ENCODE peak calls at places on chromosomes 5 and 9, in ten cellular contexts. D is CD8-positive, alpha-beta memory T cell; Z is fibroblast of lung; T is PC-9; H is esophagus squamous epithelium; R is right atrium auricular region; S is MM.1S; J is psoas muscle; V is WERI-Rb-1; C is heart left ventricle. G is an unnamed sample.

GRCh38 chr9:115643948-115644727 is 509.5 kb upstream of the PAPPA start:
- DNase-seq in D (no peak), Z (no peak), T (no peak), H (no peak), R (no peak), S (no peak), J (no peak), V (no peak), C (no peak), G (no peak)

GRCh38 chr5:64646169-64646568 is 44.1 kb upstream of the SHISAL2B start:
- DNase-seq in D (no peak), Z (no peak), T (no peak), H (no peak), R (no peak), S (no peak), J (no peak), V (no peak), C (no peak), G (no peak)

GRCh38 chr5:155070781-155071180 is 57.2 kb downstream of the KIF4B start:
- DNase-seq in D (no peak), Z (no peak), T (no peak), H (no peak), R (no peak), S (no peak), J (no peak), V (no peak), C (no peak), G (no peak)

GRCh38 chr5:147576646-147577535 is 67.0 kb upstream of the DPYSL3 start:
- DNase-seq in D (no peak), Z (peak), T (peak), H (no peak), R (no peak), S (peak), J (peak), V (peak), C (peak), G (peak)

GRCh38 chr5:168978500-168978899 is 322.4 kb downstream of the SLIT3 start:
- DNase-seq in D (no peak), Z (no peak), T (no peak), H (no peak), R (no peak), S (no peak), J (no peak), V (no peak), C (no peak), G (no peak)

GRCh38 chr5:141521244-141521781 is 32.4 kb downstream of the PCDHGC5 start:
- DNase-seq in D (no peak), Z (peak), T (peak), H (no peak), R (no peak), S (no peak), J (no peak), V (no peak), C (peak), G (no peak)

GRCh38 chr9:135370411-135371375 is 108.9 kb upstream of the PPP1R26 start:
- DNase-seq in D (no peak), Z (no peak), T (no peak), H (no peak), R (no peak), S (no peak), J (no peak), V (no peak), C (no peak), G (no peak)

GRCh38 chr5:9207820-9208418 is 338.0 kb downstream of the SEMA5A start:
- DNase-seq in D (no peak), Z (peak), T (no peak), H (no peak), R (no peak), S (peak), J (no peak), V (no peak), C (no peak), G (peak)

DNA sequence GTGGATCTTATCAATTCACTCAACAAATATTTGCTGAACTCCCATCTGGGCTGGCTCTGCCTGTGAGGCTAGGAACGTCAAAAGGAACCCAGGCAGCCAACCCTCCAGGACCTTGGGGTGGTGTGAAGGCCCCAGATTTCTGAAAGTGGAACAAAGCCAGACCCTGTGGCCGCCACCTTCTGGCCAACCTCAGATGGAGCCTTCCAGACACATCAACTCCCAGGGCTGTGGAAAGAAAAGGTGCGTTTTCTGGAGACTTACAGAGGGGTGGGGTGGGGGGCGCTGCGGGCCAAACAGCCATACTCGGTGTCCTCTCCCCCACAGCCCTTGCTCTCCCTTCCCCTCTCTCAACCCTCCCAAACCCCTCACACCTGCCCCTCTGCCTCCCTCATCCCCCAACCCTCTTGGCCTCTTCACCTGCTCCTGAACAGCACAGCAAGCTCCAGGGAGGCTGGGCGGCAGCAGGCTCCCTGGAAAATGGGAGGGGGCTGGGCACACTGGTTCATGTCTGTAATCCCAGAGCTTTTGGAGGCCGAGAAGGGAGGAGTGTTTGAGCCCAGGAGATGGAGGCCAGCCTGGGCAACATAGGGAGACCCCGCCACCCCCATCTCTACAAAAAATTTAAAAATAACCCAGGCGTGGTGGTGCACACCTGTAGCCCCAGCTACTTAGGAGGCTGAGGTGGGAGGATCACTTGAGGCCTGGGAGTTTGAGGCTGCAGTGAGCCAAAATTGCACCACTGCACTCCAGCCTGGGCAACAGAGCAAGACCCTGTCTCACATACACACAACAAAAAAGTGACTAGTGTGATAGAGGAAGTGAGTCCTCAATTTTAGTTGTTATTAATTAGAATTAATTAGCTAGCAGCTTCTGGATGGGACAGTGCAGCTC is 45.0 kb upstream of the PRRC2B start:
- DNase-seq in D (no peak), Z (no peak), T (no peak), H (no peak), R (no peak), S (no peak), J (no peak), V (peak), C (no peak), G (no peak)
- H3K4me3 ChIP-seq in D (no peak), Z (no peak), T (no peak), H (no peak), R (no peak), S (no peak), J (no peak), V (no peak), C (no peak), G (no peak)

GRCh38 chr5:51881901-51882300 is 498.7 kb downstream of the ISL1 start:
- DNase-seq in D (no peak), Z (no peak), T (no peak), H (no peak), R (no peak), S (no peak), J (no peak), V (no peak), C (no peak), G (no peak)
- H3K4me3 ChIP-seq in D (no peak), Z (no peak), T (no peak), H (no peak), R (no peak), S (no peak), J (no peak), V (no peak), C (no peak), G (no peak)

DNA sequence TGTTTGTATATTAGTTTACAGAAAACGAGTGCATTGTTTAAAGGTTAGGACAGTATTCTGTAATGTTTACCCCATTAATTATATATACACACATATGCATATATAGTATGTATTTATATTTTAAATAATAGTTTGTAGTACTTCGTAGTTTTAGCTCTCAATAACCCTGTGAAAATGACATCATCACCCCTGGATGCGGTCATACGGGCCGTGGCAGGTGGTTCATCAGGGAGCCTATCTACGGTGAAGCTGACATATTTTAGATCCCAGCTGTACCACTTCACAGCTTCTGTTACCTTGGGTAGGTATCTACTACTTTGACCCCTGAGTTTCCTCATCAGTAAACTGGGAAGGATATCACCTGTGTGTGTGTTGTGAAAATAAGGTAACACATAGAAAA is 87.1 kb downstream of the NR3C1 start:
- DNase-seq in D (no peak), Z (no peak), T (no peak), H (no peak), R (no peak), S (no peak), J (no peak), V (no peak), C (no peak), G (no peak)
- H3K4me3 ChIP-seq in D (no peak), Z (no peak), T (no peak), H (no peak), R (no peak), S (no peak), J (no peak), V (no peak), C (no peak), G (no peak)

DNA sequence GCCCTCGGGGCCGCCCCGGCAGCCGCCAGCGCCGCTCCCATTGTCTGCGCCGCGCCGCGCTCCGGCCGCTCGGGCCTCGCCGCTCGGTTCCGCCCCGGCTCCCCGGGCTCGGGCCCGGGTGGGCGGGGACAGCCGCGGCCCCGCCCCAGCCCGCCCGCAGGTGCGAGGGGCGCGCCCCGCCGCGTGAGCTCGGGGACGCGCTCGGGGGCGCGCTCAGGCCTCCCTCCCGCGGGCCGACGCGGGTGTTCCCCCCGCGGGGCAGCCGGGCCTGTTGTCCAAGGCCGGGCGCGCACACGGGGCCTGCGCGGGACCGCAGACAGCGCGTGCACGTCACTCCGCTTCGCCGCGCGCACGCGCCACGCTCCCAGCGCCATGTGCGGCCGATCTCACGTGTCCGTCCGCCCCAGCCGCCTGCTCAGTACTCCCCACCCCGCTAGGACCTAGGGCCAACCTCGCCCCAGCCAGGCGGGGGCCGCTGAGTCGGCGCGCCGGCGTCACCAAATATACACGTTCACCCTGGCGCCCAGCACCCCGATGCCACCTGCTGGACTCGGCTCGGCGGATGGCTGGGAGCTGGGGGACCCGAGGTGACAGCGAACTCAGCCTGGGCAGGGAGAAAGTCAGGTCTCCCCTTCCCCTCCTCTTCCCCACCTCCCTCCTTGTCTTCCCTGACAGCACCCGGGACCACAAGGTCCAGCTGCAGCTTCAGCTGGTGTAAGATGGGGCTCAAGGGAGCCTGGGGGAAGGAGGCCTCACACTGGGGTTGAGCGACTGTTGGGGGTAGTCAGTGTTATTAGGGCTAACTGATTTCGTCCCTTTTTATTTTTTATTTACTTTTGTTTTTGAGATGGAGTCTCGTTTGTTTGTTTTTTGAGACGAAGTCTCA is 14.3 kb downstream of the GBGT1 start:
- DNase-seq in D (peak), Z (peak), T (peak), H (peak), R (peak), S (peak), J (peak), V (peak), C (peak), G (peak)
- H3K4me3 ChIP-seq in D (peak), Z (peak), T (peak), H (peak), R (peak), S (peak), J (peak), V (peak), C (peak), G (peak)

DNA sequence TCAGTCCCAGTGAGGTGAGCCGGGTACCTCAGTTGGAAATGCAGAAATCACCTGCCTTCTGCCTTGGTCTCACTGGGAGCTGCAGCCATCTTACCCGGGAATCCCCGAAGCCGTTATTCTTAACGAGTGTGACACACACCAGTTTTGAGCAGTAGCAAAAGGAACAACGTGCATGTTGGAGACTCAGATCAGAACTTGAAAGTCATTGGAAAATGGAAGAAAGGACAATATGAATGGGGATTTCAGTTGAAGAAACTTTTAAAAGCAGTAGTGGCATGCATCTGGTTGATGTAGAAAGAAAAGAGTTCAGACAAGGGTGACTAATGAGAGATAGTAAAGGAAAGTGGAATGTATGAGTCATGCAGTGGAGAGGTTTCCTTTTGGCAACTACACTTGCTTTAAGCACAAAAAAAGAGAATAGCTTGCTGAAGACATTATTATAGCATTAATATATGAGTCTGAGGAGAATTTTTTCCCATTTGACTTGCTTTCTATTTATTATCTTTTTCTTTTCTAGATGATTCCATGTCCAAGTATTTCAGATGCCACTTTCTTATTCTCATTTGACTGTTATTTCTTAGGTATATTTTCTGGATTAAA is 44.4 kb upstream of the ANKDD1B start:
- DNase-seq in D (peak), Z (peak), T (peak), H (no peak), R (no peak), S (peak), J (no peak), V (no peak), C (no peak), G (peak)
- H3K4me3 ChIP-seq in D (no peak), Z (no peak), T (peak), H (no peak), R (peak), S (no peak), J (no peak), V (no peak), C (no peak), G (no peak)

DNA sequence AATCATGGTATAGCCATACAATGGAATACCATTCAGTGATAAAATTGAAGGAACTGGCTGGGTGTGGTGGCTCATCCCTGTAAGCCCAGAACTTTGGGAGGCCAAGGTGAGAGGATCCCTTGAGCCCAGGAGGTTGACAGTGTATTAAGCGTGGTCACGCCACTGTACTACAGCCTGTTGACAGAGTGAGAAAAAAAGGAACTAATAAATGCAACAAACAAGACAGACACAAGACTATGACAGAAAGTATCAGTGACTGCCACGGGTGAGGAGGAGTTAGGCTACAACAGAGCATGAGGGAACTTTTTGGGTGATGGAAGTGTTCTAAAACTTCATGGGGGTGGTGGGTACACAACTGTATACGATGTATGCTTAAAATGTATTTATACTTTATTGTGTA is 2.2 kb downstream of the FNIP1 start:
- DNase-seq in D (no peak), Z (no peak), T (no peak), H (no peak), R (no peak), S (no peak), J (no peak), V (no peak), C (no peak), G (no peak)
- H3K4me3 ChIP-seq in D (peak), Z (peak), T (peak), H (no peak), R (peak), S (no peak), J (peak), V (no peak), C (peak), G (no peak)

DNA sequence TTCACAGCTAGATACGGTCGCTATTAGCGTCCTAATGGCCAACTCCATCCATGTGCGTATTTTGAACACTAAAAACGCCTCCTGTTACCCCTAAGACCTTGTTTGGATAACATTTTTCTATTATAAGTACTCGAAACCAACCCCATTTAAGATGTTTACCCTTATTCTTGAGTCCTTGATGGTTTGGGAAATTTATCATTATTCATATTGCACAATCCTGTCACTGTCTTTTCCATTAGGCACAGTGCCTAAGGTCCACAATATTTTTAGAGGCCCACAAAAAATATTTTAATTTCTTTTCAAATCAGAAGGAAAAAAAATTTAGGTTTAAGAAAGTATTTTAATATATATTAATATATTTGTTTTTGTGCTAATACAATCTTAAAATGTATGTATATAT is 1.3 kb upstream of the LIFR start:
- DNase-seq in D (no peak), Z (no peak), T (no peak), H (no peak), R (no peak), S (no peak), J (no peak), V (no peak), C (no peak), G (no peak)
- H3K4me3 ChIP-seq in D (no peak), Z (peak), T (peak), H (no peak), R (peak), S (no peak), J (peak), V (no peak), C (peak), G (no peak)

GRCh38 chr9:124779368-124780059 is 2.6 kb downstream of the OLFML2A start:
- DNase-seq in D (no peak), Z (peak), T (peak), H (no peak), R (peak), S (no peak), J (peak), V (peak), C (no peak), G (no peak)

GRCh38 chr9:124780757-124781151 is 3.8 kb downstream of the OLFML2A start:
- DNase-seq in D (no peak), Z (no peak), T (no peak), H (no peak), R (peak), S (no peak), J (no peak), V (peak), C (no peak), G (no peak)

GRCh38 chr9:124778575-124779367 is 1.8 kb downstream of the OLFML2A start:
- DNase-seq in D (no peak), Z (no peak), T (no peak), H (no peak), R (peak), S (no peak), J (no peak), V (peak), C (no peak), G (no peak)

GRCh38 chr9:124781967-124782660 is 5.2 kb downstream of the OLFML2A start:
- DNase-seq in D (no peak), Z (no peak), T (no peak), H (no peak), R (peak), S (no peak), J (no peak), V (peak), C (no peak), G (no peak)

DNA sequence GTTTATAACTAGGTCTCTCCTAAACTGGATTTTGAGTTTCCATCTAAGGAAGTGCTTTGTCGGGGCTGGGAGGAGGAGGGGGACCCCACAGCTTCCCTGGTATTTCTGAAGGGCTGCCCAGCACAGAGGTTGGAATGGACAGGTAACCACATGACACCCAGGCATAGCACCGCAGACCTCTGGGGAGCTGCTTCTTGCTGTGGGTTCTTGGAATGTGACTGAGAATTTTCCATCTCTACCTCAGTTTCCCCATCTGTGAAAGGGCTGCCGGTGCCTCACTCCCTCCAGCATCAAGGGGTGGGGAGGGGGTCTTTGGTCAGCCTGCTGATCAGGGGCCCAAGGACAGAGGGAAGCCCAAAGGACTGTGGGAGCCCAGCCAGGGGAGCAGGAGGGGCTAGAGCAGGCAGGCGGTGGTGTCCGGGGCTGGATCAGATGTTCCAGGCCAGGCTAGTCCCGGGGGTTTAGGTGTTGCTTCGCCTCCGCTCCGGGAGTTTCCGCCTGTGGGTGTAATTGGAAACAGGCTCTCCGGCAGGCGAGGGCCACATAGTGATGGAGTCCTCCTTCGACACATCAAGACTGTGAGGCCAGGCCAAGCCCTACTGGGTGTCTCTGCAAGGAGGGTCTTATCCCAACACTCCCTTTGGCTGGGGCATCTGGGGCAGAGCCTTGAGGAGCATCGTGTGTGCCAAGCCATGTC is 3.3 kb downstream of the OLFML2A start:
- DNase-seq in D (no peak), Z (no peak), T (no peak), H (no peak), R (peak), S (no peak), J (peak), V (peak), C (peak), G (no peak)
- H3K4me3 ChIP-seq in D (no peak), Z (no peak), T (no peak), H (no peak), R (no peak), S (no peak), J (no peak), V (no peak), C (no peak), G (no peak)

DNA sequence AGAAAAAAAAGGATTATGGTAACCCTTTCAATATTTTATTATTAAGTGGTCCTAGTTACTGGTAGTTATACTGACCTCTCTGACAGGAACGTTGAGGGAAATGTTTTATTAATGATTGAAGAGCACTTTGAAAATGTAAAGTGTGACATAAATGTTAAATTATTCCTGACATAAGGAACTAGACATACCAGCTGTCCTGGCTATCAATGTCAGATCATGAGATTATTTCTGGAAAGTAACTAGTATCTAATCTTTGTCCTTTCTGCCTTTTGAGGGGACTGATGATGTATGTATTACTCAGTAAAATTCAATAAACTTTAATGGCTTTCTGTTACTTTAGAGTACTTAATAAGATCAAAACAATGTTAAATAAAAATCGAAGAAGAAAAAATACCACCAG is 1538.5 kb upstream of the CDH6 start:
- DNase-seq in D (no peak), Z (no peak), T (no peak), H (no peak), R (no peak), S (no peak), J (no peak), V (no peak), C (no peak), G (no peak)
- H3K4me3 ChIP-seq in D (no peak), Z (no peak), T (no peak), H (no peak), R (no peak), S (no peak), J (no peak), V (no peak), C (no peak), G (no peak)